ENCODE peak calls at places on chromosome 9, in nine cellular contexts. Q, G, L, X, O, M, D, P and S are unnamed samples.

GRCh38 chr9:133113163-133113927 is 7.7 kb downstream of the RALGDS start:
- DNase-seq in Q (no peak), G (no peak), L (peak; percentile 49), X (no peak), O (no peak), M (no peak), D (no peak), P (no peak), S (no peak)

GRCh38 chr9:95107976-95108375 is 209.5 kb downstream of the FANCC start:
- DNase-seq in Q (no peak), G (no peak), L (peak; percentile 14), X (no peak), O (no peak), M (no peak), D (no peak), P (no peak), S (no peak)

GRCh38 chr9:1207681-1208080 is 157.5 kb downstream of the DMRT2 start:
- DNase-seq in Q (no peak), G (no peak), L (no peak), X (no peak), O (no peak), M (no peak), D (no peak), P (peak; percentile 81), S (peak; percentile 38)

GRCh38 chr9:16265671-16266070 is 604.8 kb downstream of the BNC2 start:
- DNase-seq in Q (no peak), G (no peak), L (no peak), X (no peak), O (no peak), M (no peak), D (no peak), P (no peak), S (no peak)

GRCh38 chr9:116959775-116960174 is 272.7 kb downstream of the TRIM32 start:
- DNase-seq in Q (no peak), G (no peak), L (no peak), X (no peak), O (peak; percentile 76), M (no peak), D (no peak), P (no peak), S (no peak)

GRCh38 chr9:4596165-4596922 is 65.8 kb upstream of the PLPP6 start:
- DNase-seq in Q (no peak), G (no peak), L (no peak), X (no peak), O (no peak), M (no peak), D (peak; percentile 19), P (no peak), S (no peak)

GRCh38 chr9:110114888-110115259 is 93.1 kb downstream of the C9orf152 start:
- DNase-seq in Q (no peak), G (no peak), L (no peak), X (no peak), O (no peak), M (no peak), D (no peak), P (no peak), S (no peak)

GRCh38 chr9:3528466-3528865 is 2.7 kb upstream of the RFX3 start:
- DNase-seq in Q (no peak), G (peak; percentile 25), L (no peak), X (no peak), O (peak; percentile 73), M (no peak), D (no peak), P (no peak), S (no peak)

GRCh38 chr9:21491742-21492141 is 9.6 kb upstream of the IFNE start:
- DNase-seq in Q (no peak), G (no peak), L (no peak), X (no peak), O (no peak), M (peak; percentile 8), D (no peak), P (no peak), S (no peak)

GRCh38 chr9:97773723-97774122 is 76.6 kb upstream of the XPA start:
- DNase-seq in Q (no peak), G (no peak), L (no peak), X (no peak), O (no peak), M (no peak), D (no peak), P (no peak), S (no peak)

GRCh38 chr9:3337515-3337914 is 188.3 kb downstream of the RFX3 start:
- DNase-seq in Q (no peak), G (no peak), L (no peak), X (no peak), O (no peak), M (no peak), D (no peak), P (peak; percentile 12), S (no peak)

GRCh38 chr9:18385676-18386075 is 88.3 kb upstream of the ADAMTSL1 start:
- DNase-seq in Q (no peak), G (no peak), L (no peak), X (no peak), O (no peak), M (no peak), D (no peak), P (no peak), S (no peak)

GRCh38 chr9:133235549-133236222 is 26.6 kb upstream of the OBP2B start:
- DNase-seq in Q (peak; percentile 69), G (no peak), L (no peak), X (no peak), O (no peak), M (no peak), D (no peak), P (no peak), S (no peak)

GRCh38 chr9:134872482-134873231 is 8.0 kb upstream of the FCN2 start:
- DNase-seq in Q (peak; percentile 60), G (no peak), L (peak; percentile 11), X (no peak), O (no peak), M (no peak), D (no peak), P (no peak), S (no peak)

GRCh38 chr9:131045300-131046092 is 36.5 kb downstream of the LAMC3 start:
- DNase-seq in Q (no peak), G (no peak), L (no peak), X (no peak), O (no peak), M (no peak), D (no peak), P (no peak), S (no peak)

GRCh38 chr9:13358128-13358527 is 78.6 kb upstream of the MPDZ start:
- DNase-seq in Q (no peak), G (no peak), L (no peak), X (peak; percentile 6), O (no peak), M (peak; percentile 20), D (no peak), P (peak; percentile 12), S (no peak)

GRCh38 chr9:88571417-88571816 is 36.4 kb downstream of the NXNL2 start:
- DNase-seq in Q (no peak), G (no peak), L (no peak), X (no peak), O (no peak), M (no peak), D (no peak), P (no peak), S (no peak)

GRCh38 chr9:37938121-37938906 is 34.4 kb upstream of the SLC25A51 start:
- DNase-seq in Q (no peak), G (no peak), L (peak; percentile 33), X (peak; percentile 41), O (no peak), M (no peak), D (no peak), P (no peak), S (peak; percentile 44)

GRCh38 chr9:119675951-119676350 is 306.7 kb upstream of the BRINP1 start:
- DNase-seq in Q (no peak), G (no peak), L (no peak), X (no peak), O (peak; percentile 79), M (no peak), D (no peak), P (no peak), S (no peak)

GRCh38 chr9:123637596-123637939 is 281.6 kb downstream of the CRB2 start:
- DNase-seq in Q (no peak), G (no peak), L (peak; percentile 43), X (peak; percentile 80), O (no peak), M (no peak), D (no peak), P (no peak), S (no peak)

GRCh38 chr9:107983191-107983603 is 493.6 kb upstream of the KLF4 start:
- DNase-seq in Q (no peak), G (no peak), L (no peak), X (no peak), O (no peak), M (no peak), D (no peak), P (peak; percentile 7), S (no peak)

GRCh38 chr9:34252670-34253459 is 74.0 kb downstream of the UBAP1 start:
- DNase-seq in Q (no peak), G (peak; percentile 71), L (peak; percentile 68), X (peak; percentile 44), O (no peak), M (peak; percentile 59), D (peak; percentile 46), P (no peak), S (peak; percentile 31)

GRCh38 chr9:131677445-131678180 is 62.3 kb downstream of the RAPGEF1 start:
- DNase-seq in Q (no peak), G (no peak), L (no peak), X (peak; percentile 55), O (no peak), M (peak; percentile 38), D (no peak), P (no peak), S (no peak)

GRCh38 chr9:114338187-114338586 is 8.5 kb downstream of the ORM2 start:
- DNase-seq in Q (no peak), G (no peak), L (no peak), X (no peak), O (no peak), M (peak; percentile 32), D (no peak), P (no peak), S (no peak)

GRCh38 chr9:17739022-17739421 is 160.2 kb downstream of the SH3GL2 start:
- DNase-seq in Q (no peak), G (no peak), L (no peak), X (no peak), O (no peak), M (no peak), D (no peak), P (no peak), S (no peak)

GRCh38 chr9:127074561-127075548 is 47.6 kb downstream of the ANGPTL2 start:
- DNase-seq in Q (no peak), G (peak; percentile 85), L (no peak), X (no peak), O (no peak), M (no peak), D (no peak), P (no peak), S (no peak)

GRCh38 chr9:78971505-78971904 is 600.3 kb upstream of the TLE4 start:
- DNase-seq in Q (no peak), G (no peak), L (no peak), X (no peak), O (peak; percentile 65), M (no peak), D (no peak), P (no peak), S (no peak)

GRCh38 chr9:120926397-120926928 is at the start of gene TRAF1:
- DNase-seq in Q (no peak), G (no peak), L (no peak), X (no peak), O (no peak), M (no peak), D (no peak), P (no peak), S (no peak)

GRCh38 chr9:8570776-8571175 is 771.2 kb upstream of the DMAC1 start:
- DNase-seq in Q (no peak), G (no peak), L (no peak), X (no peak), O (no peak), M (no peak), D (no peak), P (no peak), S (no peak)

GRCh38 chr9:122212473-122213004 is 16.2 kb downstream of the LHX6 start:
- DNase-seq in Q (no peak), G (no peak), L (no peak), X (no peak), O (no peak), M (no peak), D (no peak), P (no peak), S (no peak)

GRCh38 chr9:115111854-115112253 is 6.1 kb downstream of the TNC start:
- DNase-seq in Q (no peak), G (no peak), L (no peak), X (peak; percentile 14), O (no peak), M (no peak), D (no peak), P (no peak), S (no peak)